ENCODE peak calls at places on chromosomes 1 and 21, in five cellular contexts. F is H9, S is neuronal stem cell, N is IMR-90, L is H1. V is an unnamed sample.

GRCh38 chr1:232944342-232944741 is 6.1 kb upstream of the NTPCR start:
- DNase-seq in F (no peak), S (no peak), N (no peak), L (no peak), V (no peak)

GRCh38 chr1:22611530-22611947 is 24.9 kb upstream of the C1QA start:
- DNase-seq in F (peak), S (peak), N (peak), L (peak), V (peak)

GRCh38 chr1:91883470-91883869 is 2.5 kb downstream of the TGFBR3 start:
- DNase-seq in F (no peak), S (no peak), N (peak), L (no peak), V (no peak)

GRCh38 chr1:38296047-38296446 is 249.5 kb upstream of the POU3F1 start:
- DNase-seq in F (no peak), S (no peak), N (no peak), L (no peak), V (peak)

GRCh38 chr21:36008505-36008904 is 51.8 kb downstream of the SETD4 start:
- DNase-seq in F (no peak), S (no peak), N (no peak), L (no peak), V (no peak)

GRCh38 chr1:54955359-54955758 is 25.1 kb upstream of the TMEM61 start:
- DNase-seq in F (no peak), S (no peak), N (peak), L (no peak), V (no peak)

GRCh38 chr21:39353295-39353694 is 4.4 kb upstream of the HMGN1 start:
- DNase-seq in F (no peak), S (no peak), N (peak), L (no peak), V (no peak)

GRCh38 chr21:34730756-34731445 is 62.1 kb downstream of the CLIC6 start:
- DNase-seq in F (no peak), S (no peak), N (no peak), L (no peak), V (no peak)

GRCh38 chr21:45590246-45590725 is 48.0 kb upstream of the SLC19A1 start:
- DNase-seq in F (peak), S (no peak), N (peak), L (peak), V (peak)

GRCh38 chr21:35860181-35860869 is 200.0 kb downstream of the SETD4 start:
- DNase-seq in F (no peak), S (no peak), N (no peak), L (no peak), V (no peak)

GRCh38 chr1:171984850-171985485 is 143.7 kb downstream of the DNM3 start:
- DNase-seq in F (no peak), S (no peak), N (peak), L (no peak), V (peak)

GRCh38 chr1:172964864-172965263 is 85.9 kb downstream of the TNFSF18 start:
- DNase-seq in F (no peak), S (no peak), N (peak), L (no peak), V (no peak)

GRCh38 chr21:18298228-18298627 is 53.6 kb downstream of the CHODL start:
- DNase-seq in F (peak), S (no peak), N (no peak), L (no peak), V (peak)

GRCh38 chr1:208990456-208990855 is 593.1 kb upstream of the CAMK1G start:
- DNase-seq in F (no peak), S (no peak), N (no peak), L (no peak), V (no peak)

GRCh38 chr21:43917515-43918384 is 52.7 kb downstream of the AGPAT3 start:
- DNase-seq in F (no peak), S (no peak), N (no peak), L (no peak), V (no peak)

GRCh38 chr1:15974855-15975254 is 1.0 kb downstream of the ZBTB17 start:
- DNase-seq in F (no peak), S (no peak), N (no peak), L (no peak), V (no peak)

GRCh38 chr1:207366022-207366421 is 44.5 kb downstream of the CD55 start:
- DNase-seq in F (no peak), S (no peak), N (peak), L (no peak), V (no peak)

GRCh38 chr1:51675177-51675780 is 58.4 kb downstream of the OSBPL9 start:
- DNase-seq in F (no peak), S (no peak), N (peak), L (no peak), V (no peak)

GRCh38 chr21:44765231-44766013 is 36.2 kb downstream of the UBE2G2 start:
- DNase-seq in F (no peak), S (no peak), N (no peak), L (no peak), V (peak)

GRCh38 chr1:167362638-167363037 is 142.0 kb downstream of the POU2F1 start:
- DNase-seq in F (no peak), S (no peak), N (no peak), L (no peak), V (no peak)

GRCh38 chr1:6476483-6476882 is 10.5 kb upstream of the TNFRSF25 start:
- DNase-seq in F (no peak), S (no peak), N (no peak), L (no peak), V (no peak)

GRCh38 chr1:89065077-89065868 is at the start of gene GBP1:
- DNase-seq in F (no peak), S (no peak), N (peak), L (no peak), V (no peak)

DNA sequence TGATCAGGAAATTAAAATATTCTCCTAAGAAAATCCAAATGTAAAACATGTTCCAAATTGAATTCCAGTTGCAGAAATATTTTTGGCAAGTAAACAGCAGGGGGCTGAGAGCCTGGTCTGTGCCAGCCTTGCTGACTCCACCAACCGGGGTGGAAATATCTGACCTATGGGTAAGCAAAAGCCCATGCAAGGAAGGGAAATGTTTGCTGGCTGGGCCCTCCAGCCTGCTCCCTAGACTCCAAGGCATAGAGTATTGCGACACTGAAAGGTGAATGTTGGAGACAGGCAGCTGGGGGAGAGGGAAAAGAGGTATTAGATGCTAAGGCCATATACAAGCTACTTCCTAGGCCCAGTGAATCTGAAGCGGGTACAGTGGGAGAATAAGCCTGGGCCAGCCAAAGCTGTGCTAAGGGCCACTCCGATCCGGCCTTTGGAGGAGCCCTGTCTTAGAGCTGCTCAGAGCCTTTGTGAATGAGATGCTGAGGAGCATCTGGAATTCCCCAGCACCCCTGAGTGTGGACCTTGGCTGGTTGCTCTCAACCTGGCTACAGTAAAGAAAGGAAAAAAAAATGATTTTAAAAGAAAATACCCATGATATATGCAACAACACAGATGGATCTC is 24.9 kb upstream of the ATP1B1 start:
- DNase-seq in F (no peak), S (no peak), N (no peak), L (no peak), V (no peak)
- H4K8ac ChIP-seq in F (no peak), S (no peak), N (no peak), L (no peak), V (no peak)

GRCh38 chr1:84635261-84635848 is 54.9 kb downstream of the SSX2IP start:
- DNase-seq in F (no peak), S (no peak), N (no peak), L (no peak), V (no peak)
- H3K9ac ChIP-seq in F (no peak), S (no peak), N (no peak), L (no peak), V (no peak)

DNA sequence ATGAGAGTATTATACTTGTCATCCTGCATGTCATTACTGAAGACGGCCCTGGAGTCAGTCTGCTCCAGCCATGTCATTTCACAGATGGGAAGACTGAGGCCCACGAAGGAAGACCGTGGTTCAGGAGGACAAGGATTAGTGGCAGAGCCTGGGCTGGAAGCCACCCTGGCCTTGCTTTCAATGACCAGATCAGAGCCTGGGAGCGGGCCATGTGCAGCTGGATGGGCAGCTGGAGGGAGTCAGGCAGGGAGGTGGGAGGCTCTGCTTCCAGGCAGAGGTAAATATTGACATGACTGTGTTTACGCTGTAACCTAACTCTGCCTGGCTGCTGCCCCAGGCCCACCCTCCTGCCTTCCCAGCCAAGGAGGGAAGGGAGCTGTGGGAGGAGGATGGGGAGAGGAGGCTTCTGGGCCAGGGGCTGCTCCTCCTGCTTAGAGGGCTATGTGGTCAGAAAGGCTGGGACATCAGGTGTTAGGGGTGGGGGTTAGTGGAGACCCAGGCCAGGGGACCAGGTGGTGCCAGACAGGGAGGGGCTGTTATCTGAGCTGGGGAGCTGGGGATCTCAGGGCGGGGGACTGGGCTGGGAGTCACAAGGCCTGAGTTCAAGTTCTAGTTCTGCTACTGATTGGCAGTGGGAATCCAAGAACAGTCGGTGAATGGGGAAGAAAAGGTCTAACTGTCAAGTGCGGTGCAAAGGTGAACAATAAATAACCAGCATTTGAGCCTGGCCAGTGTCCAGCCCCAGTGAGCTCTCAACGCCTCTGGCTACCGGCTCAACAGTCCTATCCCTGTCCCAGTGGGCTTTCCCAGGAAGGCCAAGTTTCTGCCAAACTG is 48.5 kb upstream of the ECE1 start:
- DNase-seq in F (no peak), S (no peak), N (peak), L (no peak), V (peak)
- H2AK5ac ChIP-seq in F (no peak), S (peak), N (peak), L (no peak), V (no peak)

DNA sequence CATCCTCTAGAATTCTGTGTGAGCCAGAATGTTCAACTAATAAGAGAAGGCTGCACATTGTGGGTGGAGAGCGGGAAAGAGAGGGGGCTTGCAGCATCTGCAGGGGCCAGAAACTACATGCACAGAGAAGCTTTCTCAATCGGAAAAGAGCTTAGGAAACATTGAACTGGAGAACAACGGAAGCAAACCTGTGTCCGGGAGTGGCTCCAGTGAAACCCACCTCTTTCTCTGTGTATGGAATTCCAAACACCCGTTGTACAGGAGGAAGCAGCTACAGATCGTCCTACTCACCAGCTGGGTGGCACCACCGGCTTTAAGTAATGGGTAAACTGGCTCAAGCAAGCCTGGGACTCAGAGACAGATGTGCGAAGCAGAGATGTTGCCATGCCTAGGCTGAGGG is 14.0 kb upstream of the CSF1 start:
- DNase-seq in F (no peak), S (no peak), N (no peak), L (no peak), V (no peak)
- H4K8ac ChIP-seq in F (no peak), S (no peak), N (no peak), L (no peak), V (no peak)

V was measured in mesendoderm.